ENCODE peak calls at places on chromosomes 13 and 19, in four cellular contexts. One of them, this sample, is unnamed.
A peak's percentile ranks its signal among the peaks of the same experiment; 100 is the strongest.

GRCh38 chr19:12672744-12673143 is 6.1 kb downstream of the WDR83 start:
- DNase-seq in cardiac muscle cell: no peak
- DNase-seq in HCT116: no peak
- DNase-seq in GM06990: no peak
- DNase-seq in this sample: no peak

GRCh38 chr19:56097776-56098175 is 23.3 kb downstream of the ZNF787 start:
- DNase-seq in HCT116: no peak
- DNase-seq in GM06990: no peak
- DNase-seq in cardiac muscle cell: no peak
- DNase-seq in this sample: no peak

GRCh38 chr13:78398743-78399410 is 204.5 kb downstream of the POU4F1 start:
- DNase-seq in GM06990: peak; percentile 19
- DNase-seq in cardiac muscle cell: no peak
- DNase-seq in HCT116: no peak
- DNase-seq in this sample: peak; percentile 64

GRCh38 chr19:35436477-35437141 is 11.4 kb upstream of the FFAR2 start:
- DNase-seq in HCT116: no peak
- DNase-seq in GM06990: no peak
- DNase-seq in cardiac muscle cell: peak; percentile 90
- DNase-seq in this sample: no peak

GRCh38 chr19:45117666-45118065 is 24.7 kb downstream of the PPP1R37 start:
- DNase-seq in cardiac muscle cell: no peak
- DNase-seq in GM06990: no peak
- DNase-seq in HCT116: no peak
- DNase-seq in this sample: no peak

GRCh38 chr19:13864223-13864512 is 12.8 kb upstream of the NANOS3 start:
- DNase-seq in cardiac muscle cell: no peak
- DNase-seq in GM06990: no peak
- DNase-seq in HCT116: no peak
- DNase-seq in this sample: no peak

GRCh38 chr13:73765651-73766384 is 368.4 kb downstream of the KLF12 start:
- DNase-seq in cardiac muscle cell: peak; percentile 91
- DNase-seq in HCT116: no peak
- DNase-seq in GM06990: peak; percentile 33
- DNase-seq in this sample: peak; percentile 31

GRCh38 chr19:33316521-33317284 is 14.4 kb upstream of the CEBPA start:
- DNase-seq in GM06990: no peak
- DNase-seq in cardiac muscle cell: no peak
- DNase-seq in HCT116: no peak
- DNase-seq in this sample: no peak

GRCh38 chr13:94054159-94054558 is 425.3 kb downstream of the DCT start:
- DNase-seq in GM06990: no peak
- DNase-seq in cardiac muscle cell: no peak
- DNase-seq in HCT116: no peak
- DNase-seq in this sample: no peak

GRCh38 chr13:113361406-113361805 is 2.5 kb downstream of the GRTP1 start:
- DNase-seq in HCT116: no peak
- DNase-seq in GM06990: no peak
- DNase-seq in cardiac muscle cell: no peak
- DNase-seq in this sample: no peak

GRCh38 chr13:71867101-71867814 is at the start of gene DACH1:
- DNase-seq in HCT116: no peak
- DNase-seq in cardiac muscle cell: peak; percentile 64
- DNase-seq in GM06990: no peak
- DNase-seq in this sample: no peak